ENCODE peak calls at places on chromosomes 2 and 18, in seven cellular contexts. One of them, this sample, is unnamed.

GRCh38 chr2:72386288-72386687 is 238.6 kb upstream of the CYP26B1 start:
- DNase-seq in cardiac muscle cell: no peak
- DNase-seq in activated CD8-positive, alpha-beta memory T cell treated with anti-CD3 and anti-CD28 coated beads for 1 hour: no peak
- DNase-seq in effector memory CD8-positive, alpha-beta T cell: no peak
- DNase-seq in NCI-H1930: no peak
- DNase-seq in activated CD4-positive, alpha-beta T cell treated with anti-CD3 and anti-CD28 coated beads, Interleukin-2, amount 50 U/mL, for 1 hour: no peak
- DNase-seq in GM23248: no peak
- DNase-seq in this sample: no peak

GRCh38 chr2:120972286-120972685 is 236.6 kb downstream of the GLI2 start:
- DNase-seq in activated CD4-positive, alpha-beta T cell treated with anti-CD3 and anti-CD28 coated beads, Interleukin-2, amount 50 U/mL, for 1 hour: no peak
- DNase-seq in GM23248: no peak
- DNase-seq in NCI-H1930: no peak
- DNase-seq in cardiac muscle cell: no peak
- DNase-seq in activated CD8-positive, alpha-beta memory T cell treated with anti-CD3 and anti-CD28 coated beads for 1 hour: no peak
- DNase-seq in effector memory CD8-positive, alpha-beta T cell: no peak
- DNase-seq in this sample: no peak

GRCh38 chr18:33282709-33283333 is 157.7 kb downstream of the CCDC178 start:
- DNase-seq in cardiac muscle cell: no peak
- DNase-seq in activated CD4-positive, alpha-beta T cell treated with anti-CD3 and anti-CD28 coated beads, Interleukin-2, amount 50 U/mL, for 1 hour: no peak
- DNase-seq in effector memory CD8-positive, alpha-beta T cell: no peak
- DNase-seq in activated CD8-positive, alpha-beta memory T cell treated with anti-CD3 and anti-CD28 coated beads for 1 hour: no peak
- DNase-seq in GM23248: no peak
- DNase-seq in NCI-H1930: no peak
- DNase-seq in this sample: no peak

GRCh38 chr2:72605836-72606442 is 219.9 kb downstream of the EXOC6B start:
- DNase-seq in GM23248: peak
- DNase-seq in activated CD4-positive, alpha-beta T cell treated with anti-CD3 and anti-CD28 coated beads, Interleukin-2, amount 50 U/mL, for 1 hour: no peak
- DNase-seq in activated CD8-positive, alpha-beta memory T cell treated with anti-CD3 and anti-CD28 coated beads for 1 hour: no peak
- DNase-seq in NCI-H1930: no peak
- DNase-seq in cardiac muscle cell: peak
- DNase-seq in effector memory CD8-positive, alpha-beta T cell: no peak
- DNase-seq in this sample: peak

GRCh38 chr2:239275037-239275685 is 125.7 kb downstream of the HDAC4 start:
- DNase-seq in activated CD4-positive, alpha-beta T cell treated with anti-CD3 and anti-CD28 coated beads, Interleukin-2, amount 50 U/mL, for 1 hour: peak
- DNase-seq in GM23248: peak
- DNase-seq in NCI-H1930: no peak
- DNase-seq in effector memory CD8-positive, alpha-beta T cell: peak
- DNase-seq in activated CD8-positive, alpha-beta memory T cell treated with anti-CD3 and anti-CD28 coated beads for 1 hour: peak
- DNase-seq in cardiac muscle cell: no peak
- DNase-seq in this sample: no peak

GRCh38 chr18:48019557-48019956 is 89.1 kb upstream of the SMAD2 start:
- DNase-seq in GM23248: no peak
- DNase-seq in effector memory CD8-positive, alpha-beta T cell: no peak
- DNase-seq in activated CD4-positive, alpha-beta T cell treated with anti-CD3 and anti-CD28 coated beads, Interleukin-2, amount 50 U/mL, for 1 hour: no peak
- DNase-seq in activated CD8-positive, alpha-beta memory T cell treated with anti-CD3 and anti-CD28 coated beads for 1 hour: no peak
- DNase-seq in cardiac muscle cell: no peak
- DNase-seq in NCI-H1930: no peak
- DNase-seq in this sample: no peak

GRCh38 chr2:96556441-96557330 is 20.1 kb downstream of the ARID5A start:
- DNase-seq in GM23248: peak
- DNase-seq in cardiac muscle cell: no peak
- DNase-seq in NCI-H1930: no peak
- DNase-seq in effector memory CD8-positive, alpha-beta T cell: no peak
- DNase-seq in activated CD8-positive, alpha-beta memory T cell treated with anti-CD3 and anti-CD28 coated beads for 1 hour: no peak
- DNase-seq in activated CD4-positive, alpha-beta T cell treated with anti-CD3 and anti-CD28 coated beads, Interleukin-2, amount 50 U/mL, for 1 hour: peak
- DNase-seq in this sample: no peak

GRCh38 chr2:9565436-9566153 is 10.0 kb upstream of the ADAM17 start:
- DNase-seq in GM23248: peak
- DNase-seq in NCI-H1930: no peak
- DNase-seq in activated CD4-positive, alpha-beta T cell treated with anti-CD3 and anti-CD28 coated beads, Interleukin-2, amount 50 U/mL, for 1 hour: no peak
- DNase-seq in activated CD8-positive, alpha-beta memory T cell treated with anti-CD3 and anti-CD28 coated beads for 1 hour: no peak
- DNase-seq in cardiac muscle cell: no peak
- DNase-seq in effector memory CD8-positive, alpha-beta T cell: no peak
- DNase-seq in this sample: peak

GRCh38 chr2:27765621-27766286 is 5.8 kb upstream of the MRPL33 start:
- DNase-seq in cardiac muscle cell: no peak
- DNase-seq in GM23248: peak
- DNase-seq in NCI-H1930: peak
- DNase-seq in activated CD8-positive, alpha-beta memory T cell treated with anti-CD3 and anti-CD28 coated beads for 1 hour: no peak
- DNase-seq in effector memory CD8-positive, alpha-beta T cell: no peak
- DNase-seq in activated CD4-positive, alpha-beta T cell treated with anti-CD3 and anti-CD28 coated beads, Interleukin-2, amount 50 U/mL, for 1 hour: peak
- DNase-seq in this sample: peak

GRCh38 chr2:170814551-170815245 is 2.0 kb upstream of the GAD1 start:
- DNase-seq in NCI-H1930: peak
- DNase-seq in activated CD4-positive, alpha-beta T cell treated with anti-CD3 and anti-CD28 coated beads, Interleukin-2, amount 50 U/mL, for 1 hour: no peak
- DNase-seq in effector memory CD8-positive, alpha-beta T cell: no peak
- DNase-seq in activated CD8-positive, alpha-beta memory T cell treated with anti-CD3 and anti-CD28 coated beads for 1 hour: no peak
- DNase-seq in cardiac muscle cell: no peak
- DNase-seq in GM23248: no peak
- DNase-seq in this sample: no peak

GRCh38 chr2:774436-774835 is 97.2 kb upstream of the TMEM18 start:
- DNase-seq in cardiac muscle cell: no peak
- DNase-seq in effector memory CD8-positive, alpha-beta T cell: no peak
- DNase-seq in activated CD4-positive, alpha-beta T cell treated with anti-CD3 and anti-CD28 coated beads, Interleukin-2, amount 50 U/mL, for 1 hour: no peak
- DNase-seq in NCI-H1930: no peak
- DNase-seq in activated CD8-positive, alpha-beta memory T cell treated with anti-CD3 and anti-CD28 coated beads for 1 hour: no peak
- DNase-seq in GM23248: no peak
- DNase-seq in this sample: no peak

GRCh38 chr2:173109253-173110188 is 33.9 kb downstream of the MAP3K20 start:
- DNase-seq in GM23248: peak
- DNase-seq in activated CD8-positive, alpha-beta memory T cell treated with anti-CD3 and anti-CD28 coated beads for 1 hour: no peak
- DNase-seq in effector memory CD8-positive, alpha-beta T cell: no peak
- DNase-seq in cardiac muscle cell: no peak
- DNase-seq in NCI-H1930: no peak
- DNase-seq in activated CD4-positive, alpha-beta T cell treated with anti-CD3 and anti-CD28 coated beads, Interleukin-2, amount 50 U/mL, for 1 hour: no peak
- DNase-seq in this sample: no peak

GRCh38 chr2:181077128-181077709 is 96.8 kb downstream of the UBE2E3 start:
- DNase-seq in activated CD4-positive, alpha-beta T cell treated with anti-CD3 and anti-CD28 coated beads, Interleukin-2, amount 50 U/mL, for 1 hour: no peak
- DNase-seq in cardiac muscle cell: peak
- DNase-seq in GM23248: peak
- DNase-seq in effector memory CD8-positive, alpha-beta T cell: peak
- DNase-seq in activated CD8-positive, alpha-beta memory T cell treated with anti-CD3 and anti-CD28 coated beads for 1 hour: no peak
- DNase-seq in NCI-H1930: peak
- DNase-seq in this sample: peak

GRCh38 chr2:152098798-152099654 is at the start of gene CACNB4:
- DNase-seq in GM23248: peak
- DNase-seq in activated CD4-positive, alpha-beta T cell treated with anti-CD3 and anti-CD28 coated beads, Interleukin-2, amount 50 U/mL, for 1 hour: no peak
- DNase-seq in NCI-H1930: no peak
- DNase-seq in effector memory CD8-positive, alpha-beta T cell: no peak
- DNase-seq in activated CD8-positive, alpha-beta memory T cell treated with anti-CD3 and anti-CD28 coated beads for 1 hour: no peak
- DNase-seq in cardiac muscle cell: peak
- DNase-seq in this sample: no peak

GRCh38 chr2:241582328-241582727 is 23.8 kb downstream of the BOK start:
- DNase-seq in effector memory CD8-positive, alpha-beta T cell: no peak
- DNase-seq in cardiac muscle cell: no peak
- DNase-seq in activated CD4-positive, alpha-beta T cell treated with anti-CD3 and anti-CD28 coated beads, Interleukin-2, amount 50 U/mL, for 1 hour: no peak
- DNase-seq in NCI-H1930: no peak
- DNase-seq in activated CD8-positive, alpha-beta memory T cell treated with anti-CD3 and anti-CD28 coated beads for 1 hour: no peak
- DNase-seq in GM23248: no peak
- DNase-seq in this sample: no peak

GRCh38 chr2:95296036-95296435 is 1.1 kb upstream of the KCNIP3 start:
- DNase-seq in activated CD4-positive, alpha-beta T cell treated with anti-CD3 and anti-CD28 coated beads, Interleukin-2, amount 50 U/mL, for 1 hour: no peak
- DNase-seq in activated CD8-positive, alpha-beta memory T cell treated with anti-CD3 and anti-CD28 coated beads for 1 hour: no peak
- DNase-seq in NCI-H1930: no peak
- DNase-seq in effector memory CD8-positive, alpha-beta T cell: no peak
- DNase-seq in cardiac muscle cell: no peak
- DNase-seq in GM23248: no peak
- DNase-seq in this sample: no peak

GRCh38 chr2:127632592-127633489 is 13.1 kb upstream of the GPR17 start:
- DNase-seq in activated CD8-positive, alpha-beta memory T cell treated with anti-CD3 and anti-CD28 coated beads for 1 hour: no peak
- DNase-seq in GM23248: no peak
- DNase-seq in NCI-H1930: no peak
- DNase-seq in effector memory CD8-positive, alpha-beta T cell: no peak
- DNase-seq in activated CD4-positive, alpha-beta T cell treated with anti-CD3 and anti-CD28 coated beads, Interleukin-2, amount 50 U/mL, for 1 hour: no peak
- DNase-seq in cardiac muscle cell: no peak
- DNase-seq in this sample: no peak

GRCh38 chr2:174117951-174118930 is 130.1 kb downstream of the OLA1 start:
- DNase-seq in GM23248: peak
- DNase-seq in activated CD8-positive, alpha-beta memory T cell treated with anti-CD3 and anti-CD28 coated beads for 1 hour: no peak
- DNase-seq in NCI-H1930: no peak
- DNase-seq in effector memory CD8-positive, alpha-beta T cell: no peak
- DNase-seq in cardiac muscle cell: no peak
- DNase-seq in activated CD4-positive, alpha-beta T cell treated with anti-CD3 and anti-CD28 coated beads, Interleukin-2, amount 50 U/mL, for 1 hour: no peak
- DNase-seq in this sample: peak

GRCh38 chr2:238742066-238742465 is 105.8 kb upstream of the TWIST2 start:
- DNase-seq in effector memory CD8-positive, alpha-beta T cell: no peak
- DNase-seq in activated CD4-positive, alpha-beta T cell treated with anti-CD3 and anti-CD28 coated beads, Interleukin-2, amount 50 U/mL, for 1 hour: no peak
- DNase-seq in activated CD8-positive, alpha-beta memory T cell treated with anti-CD3 and anti-CD28 coated beads for 1 hour: no peak
- DNase-seq in GM23248: peak
- DNase-seq in NCI-H1930: no peak
- DNase-seq in cardiac muscle cell: no peak
- DNase-seq in this sample: no peak

GRCh38 chr2:237414056-237414661 is at the start of gene COL6A3:
- DNase-seq in GM23248: peak
- DNase-seq in activated CD8-positive, alpha-beta memory T cell treated with anti-CD3 and anti-CD28 coated beads for 1 hour: no peak
- DNase-seq in NCI-H1930: no peak
- DNase-seq in effector memory CD8-positive, alpha-beta T cell: no peak
- DNase-seq in activated CD4-positive, alpha-beta T cell treated with anti-CD3 and anti-CD28 coated beads, Interleukin-2, amount 50 U/mL, for 1 hour: no peak
- DNase-seq in cardiac muscle cell: no peak
- DNase-seq in this sample: no peak

GRCh38 chr18:55433688-55434087 is 154.3 kb downstream of the TCF4 start:
- DNase-seq in effector memory CD8-positive, alpha-beta T cell: no peak
- DNase-seq in activated CD8-positive, alpha-beta memory T cell treated with anti-CD3 and anti-CD28 coated beads for 1 hour: no peak
- DNase-seq in GM23248: no peak
- DNase-seq in NCI-H1930: no peak
- DNase-seq in cardiac muscle cell: no peak
- DNase-seq in activated CD4-positive, alpha-beta T cell treated with anti-CD3 and anti-CD28 coated beads, Interleukin-2, amount 50 U/mL, for 1 hour: no peak
- DNase-seq in this sample: no peak

GRCh38 chr2:176892818-176893217 is 319.8 kb upstream of the HNRNPA3 start:
- DNase-seq in activated CD8-positive, alpha-beta memory T cell treated with anti-CD3 and anti-CD28 coated beads for 1 hour: no peak
- DNase-seq in cardiac muscle cell: no peak
- DNase-seq in NCI-H1930: peak
- DNase-seq in activated CD4-positive, alpha-beta T cell treated with anti-CD3 and anti-CD28 coated beads, Interleukin-2, amount 50 U/mL, for 1 hour: no peak
- DNase-seq in GM23248: no peak
- DNase-seq in effector memory CD8-positive, alpha-beta T cell: no peak
- DNase-seq in this sample: peak

GRCh38 chr2:23545391-23545790 is 160.4 kb downstream of the KLHL29 start:
- DNase-seq in activated CD4-positive, alpha-beta T cell treated with anti-CD3 and anti-CD28 coated beads, Interleukin-2, amount 50 U/mL, for 1 hour: no peak
- DNase-seq in NCI-H1930: no peak
- DNase-seq in cardiac muscle cell: no peak
- DNase-seq in GM23248: peak
- DNase-seq in activated CD8-positive, alpha-beta memory T cell treated with anti-CD3 and anti-CD28 coated beads for 1 hour: no peak
- DNase-seq in effector memory CD8-positive, alpha-beta T cell: no peak
- DNase-seq in this sample: peak

GRCh38 chr2:28993211-28993960 is 12.3 kb downstream of the TOGARAM2 start:
- DNase-seq in effector memory CD8-positive, alpha-beta T cell: no peak
- DNase-seq in GM23248: no peak
- DNase-seq in activated CD8-positive, alpha-beta memory T cell treated with anti-CD3 and anti-CD28 coated beads for 1 hour: no peak
- DNase-seq in NCI-H1930: no peak
- DNase-seq in cardiac muscle cell: no peak
- DNase-seq in activated CD4-positive, alpha-beta T cell treated with anti-CD3 and anti-CD28 coated beads, Interleukin-2, amount 50 U/mL, for 1 hour: no peak
- DNase-seq in this sample: no peak

GRCh38 chr2:142131016-142131714 is at the start of gene LRP1B:
- DNase-seq in cardiac muscle cell: peak
- DNase-seq in activated CD8-positive, alpha-beta memory T cell treated with anti-CD3 and anti-CD28 coated beads for 1 hour: no peak
- DNase-seq in NCI-H1930: no peak
- DNase-seq in effector memory CD8-positive, alpha-beta T cell: no peak
- DNase-seq in GM23248: peak
- DNase-seq in activated CD4-positive, alpha-beta T cell treated with anti-CD3 and anti-CD28 coated beads, Interleukin-2, amount 50 U/mL, for 1 hour: no peak
- DNase-seq in this sample: peak

GRCh38 chr2:3142210-3142609 is 235.4 kb downstream of the EIPR1 start:
- DNase-seq in effector memory CD8-positive, alpha-beta T cell: no peak
- DNase-seq in cardiac muscle cell: no peak
- DNase-seq in GM23248: no peak
- DNase-seq in activated CD4-positive, alpha-beta T cell treated with anti-CD3 and anti-CD28 coated beads, Interleukin-2, amount 50 U/mL, for 1 hour: no peak
- DNase-seq in NCI-H1930: no peak
- DNase-seq in activated CD8-positive, alpha-beta memory T cell treated with anti-CD3 and anti-CD28 coated beads for 1 hour: no peak
- DNase-seq in this sample: no peak

GRCh38 chr2:23377772-23378171 is 7.2 kb upstream of the KLHL29 start:
- DNase-seq in NCI-H1930: no peak
- DNase-seq in GM23248: peak
- DNase-seq in effector memory CD8-positive, alpha-beta T cell: no peak
- DNase-seq in activated CD4-positive, alpha-beta T cell treated with anti-CD3 and anti-CD28 coated beads, Interleukin-2, amount 50 U/mL, for 1 hour: no peak
- DNase-seq in activated CD8-positive, alpha-beta memory T cell treated with anti-CD3 and anti-CD28 coated beads for 1 hour: no peak
- DNase-seq in cardiac muscle cell: no peak
- DNase-seq in this sample: no peak

GRCh38 chr2:189163889-189164288 is 15.7 kb downstream of the COL5A2 start:
- DNase-seq in activated CD8-positive, alpha-beta memory T cell treated with anti-CD3 and anti-CD28 coated beads for 1 hour: no peak
- DNase-seq in NCI-H1930: no peak
- DNase-seq in effector memory CD8-positive, alpha-beta T cell: no peak
- DNase-seq in cardiac muscle cell: peak
- DNase-seq in activated CD4-positive, alpha-beta T cell treated with anti-CD3 and anti-CD28 coated beads, Interleukin-2, amount 50 U/mL, for 1 hour: no peak
- DNase-seq in GM23248: peak
- DNase-seq in this sample: peak

GRCh38 chr2:39989888-39990287 is 210.8 kb upstream of the THUMPD2 start:
- DNase-seq in NCI-H1930: no peak
- DNase-seq in effector memory CD8-positive, alpha-beta T cell: no peak
- DNase-seq in cardiac muscle cell: no peak
- DNase-seq in GM23248: peak
- DNase-seq in activated CD8-positive, alpha-beta memory T cell treated with anti-CD3 and anti-CD28 coated beads for 1 hour: no peak
- DNase-seq in activated CD4-positive, alpha-beta T cell treated with anti-CD3 and anti-CD28 coated beads, Interleukin-2, amount 50 U/mL, for 1 hour: no peak
- DNase-seq in this sample: no peak

GRCh38 chr2:37274354-37274965 is 43.0 kb downstream of the NDUFAF7 start:
- DNase-seq in activated CD4-positive, alpha-beta T cell treated with anti-CD3 and anti-CD28 coated beads, Interleukin-2, amount 50 U/mL, for 1 hour: no peak
- DNase-seq in NCI-H1930: no peak
- DNase-seq in effector memory CD8-positive, alpha-beta T cell: no peak
- DNase-seq in GM23248: peak
- DNase-seq in cardiac muscle cell: no peak
- DNase-seq in activated CD8-positive, alpha-beta memory T cell treated with anti-CD3 and anti-CD28 coated beads for 1 hour: no peak
- DNase-seq in this sample: no peak

GRCh38 chr2:204692790-204693189 is 147.5 kb downstream of the PARD3B start:
- DNase-seq in GM23248: no peak
- DNase-seq in activated CD4-positive, alpha-beta T cell treated with anti-CD3 and anti-CD28 coated beads, Interleukin-2, amount 50 U/mL, for 1 hour: no peak
- DNase-seq in NCI-H1930: no peak
- DNase-seq in cardiac muscle cell: no peak
- DNase-seq in effector memory CD8-positive, alpha-beta T cell: no peak
- DNase-seq in activated CD8-positive, alpha-beta memory T cell treated with anti-CD3 and anti-CD28 coated beads for 1 hour: no peak
- DNase-seq in this sample: no peak

GRCh38 chr2:48607307-48608014 is 10.2 kb upstream of the GTF2A1L start:
- DNase-seq in effector memory CD8-positive, alpha-beta T cell: no peak
- DNase-seq in GM23248: peak
- DNase-seq in activated CD4-positive, alpha-beta T cell treated with anti-CD3 and anti-CD28 coated beads, Interleukin-2, amount 50 U/mL, for 1 hour: no peak
- DNase-seq in activated CD8-positive, alpha-beta memory T cell treated with anti-CD3 and anti-CD28 coated beads for 1 hour: no peak
- DNase-seq in cardiac muscle cell: no peak
- DNase-seq in NCI-H1930: no peak
- DNase-seq in this sample: no peak

GRCh38 chr2:88201811-88202169 is 31.6 kb downstream of the THNSL2 start:
- DNase-seq in effector memory CD8-positive, alpha-beta T cell: no peak
- DNase-seq in NCI-H1930: no peak
- DNase-seq in cardiac muscle cell: no peak
- DNase-seq in activated CD8-positive, alpha-beta memory T cell treated with anti-CD3 and anti-CD28 coated beads for 1 hour: no peak
- DNase-seq in activated CD4-positive, alpha-beta T cell treated with anti-CD3 and anti-CD28 coated beads, Interleukin-2, amount 50 U/mL, for 1 hour: no peak
- DNase-seq in GM23248: no peak
- DNase-seq in this sample: no peak

GRCh38 chr18:80068571-80069272 is 34.5 kb downstream of the RBFA start:
- DNase-seq in activated CD4-positive, alpha-beta T cell treated with anti-CD3 and anti-CD28 coated beads, Interleukin-2, amount 50 U/mL, for 1 hour: no peak
- DNase-seq in cardiac muscle cell: no peak
- DNase-seq in effector memory CD8-positive, alpha-beta T cell: no peak
- DNase-seq in NCI-H1930: no peak
- DNase-seq in GM23248: no peak
- DNase-seq in activated CD8-positive, alpha-beta memory T cell treated with anti-CD3 and anti-CD28 coated beads for 1 hour: no peak
- DNase-seq in this sample: no peak

GRCh38 chr2:234422242-234422641 is 74.6 kb downstream of the ARL4C start:
- DNase-seq in activated CD4-positive, alpha-beta T cell treated with anti-CD3 and anti-CD28 coated beads, Interleukin-2, amount 50 U/mL, for 1 hour: no peak
- DNase-seq in cardiac muscle cell: no peak
- DNase-seq in effector memory CD8-positive, alpha-beta T cell: no peak
- DNase-seq in activated CD8-positive, alpha-beta memory T cell treated with anti-CD3 and anti-CD28 coated beads for 1 hour: no peak
- DNase-seq in NCI-H1930: no peak
- DNase-seq in GM23248: peak
- DNase-seq in this sample: peak

GRCh38 chr2:105373344-105373781 is 25.5 kb downstream of the FHL2 start:
- DNase-seq in effector memory CD8-positive, alpha-beta T cell: no peak
- DNase-seq in activated CD8-positive, alpha-beta memory T cell treated with anti-CD3 and anti-CD28 coated beads for 1 hour: no peak
- DNase-seq in activated CD4-positive, alpha-beta T cell treated with anti-CD3 and anti-CD28 coated beads, Interleukin-2, amount 50 U/mL, for 1 hour: no peak
- DNase-seq in NCI-H1930: no peak
- DNase-seq in GM23248: peak
- DNase-seq in cardiac muscle cell: no peak
- DNase-seq in this sample: no peak

GRCh38 chr2:172181840-172182239 is 79.1 kb upstream of the DLX2 start:
- DNase-seq in activated CD4-positive, alpha-beta T cell treated with anti-CD3 and anti-CD28 coated beads, Interleukin-2, amount 50 U/mL, for 1 hour: no peak
- DNase-seq in activated CD8-positive, alpha-beta memory T cell treated with anti-CD3 and anti-CD28 coated beads for 1 hour: no peak
- DNase-seq in cardiac muscle cell: no peak
- DNase-seq in GM23248: peak
- DNase-seq in NCI-H1930: no peak
- DNase-seq in effector memory CD8-positive, alpha-beta T cell: no peak
- DNase-seq in this sample: no peak

GRCh38 chr18:56233595-56233994 is 404.8 kb downstream of the TXNL1 start:
- DNase-seq in GM23248: peak
- DNase-seq in activated CD8-positive, alpha-beta memory T cell treated with anti-CD3 and anti-CD28 coated beads for 1 hour: no peak
- DNase-seq in effector memory CD8-positive, alpha-beta T cell: no peak
- DNase-seq in cardiac muscle cell: no peak
- DNase-seq in NCI-H1930: no peak
- DNase-seq in activated CD4-positive, alpha-beta T cell treated with anti-CD3 and anti-CD28 coated beads, Interleukin-2, amount 50 U/mL, for 1 hour: no peak
- DNase-seq in this sample: no peak

This sample was measured in lung microvascular endothelial cell.